ENCODE peak calls at places on chromosomes 3 and 15, in four cellular contexts. J is uterus, C is spleen, G is sigmoid colon. W is an unnamed sample.
A peak's percentile ranks its signal among the peaks of the same experiment; 100 is the strongest.

GRCh38 chr3:71541313-71541712 is 42.2 kb downstream of the FOXP1 start:
- DNase-seq in J (no peak), C (no peak), G (no peak), W (no peak)

GRCh38 chr3:171169443-171169842 is 142.9 kb upstream of the SLC2A2 start:
- DNase-seq in J (no peak), C (no peak), G (no peak), W (no peak)

GRCh38 chr15:36075333-36075732 is 504.1 kb upstream of the CDIN1 start:
- DNase-seq in J (no peak), C (no peak), G (no peak), W (no peak)

GRCh38 chr15:43541785-43542184 is 24.4 kb downstream of the MAP1A start:
- DNase-seq in J (no peak), C (no peak), G (no peak), W (no peak)

GRCh38 chr3:46845397-46845859 is 17.8 kb downstream of the MYL3 start:
- DNase-seq in J (peak; percentile 84), C (no peak), G (peak; percentile 92), W (no peak)

GRCh38 chr3:149610351-149611105 is 47.3 kb downstream of the WWTR1 start:
- DNase-seq in J (no peak), C (no peak), G (peak; percentile 72), W (no peak)

GRCh38 chr3:156577731-156578130 is 22.8 kb upstream of the SSR3 start:
- DNase-seq in J (no peak), C (no peak), G (no peak), W (no peak)

GRCh38 chr3:17398959-17399551 is 343.4 kb downstream of the TBC1D5 start:
- DNase-seq in J (no peak), C (no peak), G (no peak), W (no peak)

GRCh38 chr3:151210676-151211381 is 7.8 kb upstream of the GPR171 start:
- DNase-seq in J (no peak), C (no peak), G (no peak), W (no peak)

GRCh38 chr3:3196148-3196861 is 16.8 kb upstream of the CRBN start:
- DNase-seq in J (no peak), C (no peak), G (no peak), W (no peak)

GRCh38 chr3:19907523-19907922 is 26.5 kb downstream of the EFHB start:
- DNase-seq in J (no peak), C (no peak), G (no peak), W (no peak)

DNA sequence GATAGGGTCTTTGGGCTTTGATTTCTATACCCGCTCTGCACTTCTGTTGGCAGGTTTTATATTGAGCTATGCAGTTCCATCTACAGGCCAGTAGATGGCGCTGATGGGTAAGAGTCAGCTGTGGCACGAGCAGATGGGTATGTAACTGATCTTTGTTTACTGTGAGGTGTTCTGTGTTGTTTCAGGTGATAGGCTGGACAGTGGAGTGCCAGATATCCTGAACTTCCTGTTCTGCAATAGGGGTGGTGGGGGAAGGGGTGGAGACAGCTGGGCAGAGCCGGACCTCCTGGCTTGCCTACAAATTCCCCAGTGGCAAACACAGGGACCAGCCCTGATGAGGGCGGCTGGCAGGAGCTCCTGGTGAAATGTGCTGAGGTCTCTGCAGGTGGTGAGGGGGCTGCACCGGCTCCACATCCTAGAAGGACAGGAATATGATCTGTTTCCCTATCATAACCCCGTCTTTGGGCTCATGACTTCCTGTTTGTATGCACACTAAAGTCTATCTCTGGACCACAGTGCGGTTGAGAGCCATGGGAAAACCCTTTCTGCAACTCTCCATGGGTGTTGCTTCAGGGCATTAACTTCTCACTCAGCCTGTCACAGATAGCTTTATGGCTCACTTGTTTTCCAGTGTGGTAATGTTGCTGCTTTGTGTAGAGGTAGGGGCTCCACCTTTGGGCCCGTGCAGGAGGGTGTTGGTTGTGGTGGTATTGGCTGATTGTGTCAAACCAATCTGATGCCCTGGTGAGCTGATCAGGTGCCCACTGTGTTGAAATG is 13.4 kb upstream of the FAM98B start:
- DNase-seq in J (no peak), C (peak; percentile 72), G (no peak), W (no peak)
- TF ChIP-seq POLR2A in J (no peak), C (no peak), G (no peak), W (no peak)

GRCh38 chr3:4313606-4314308 is 10.6 kb downstream of the SETMAR start:
- DNase-seq in J (no peak), C (no peak), G (no peak), W (no peak)
- TF ChIP-seq POLR2A in J (no peak), C (no peak), G (no peak), W (no peak)

GRCh38 chr15:50353999-50354837 is 780 bp downstream of the GABPB1 start:
- DNase-seq in J (peak; percentile 27), C (peak; percentile 93), G (peak; percentile 73), W (peak; percentile 23)
- TF ChIP-seq POLR2A in J (peak; percentile 48), C (peak; percentile 87), G (peak; percentile 43), W (peak; percentile 88)

DNA sequence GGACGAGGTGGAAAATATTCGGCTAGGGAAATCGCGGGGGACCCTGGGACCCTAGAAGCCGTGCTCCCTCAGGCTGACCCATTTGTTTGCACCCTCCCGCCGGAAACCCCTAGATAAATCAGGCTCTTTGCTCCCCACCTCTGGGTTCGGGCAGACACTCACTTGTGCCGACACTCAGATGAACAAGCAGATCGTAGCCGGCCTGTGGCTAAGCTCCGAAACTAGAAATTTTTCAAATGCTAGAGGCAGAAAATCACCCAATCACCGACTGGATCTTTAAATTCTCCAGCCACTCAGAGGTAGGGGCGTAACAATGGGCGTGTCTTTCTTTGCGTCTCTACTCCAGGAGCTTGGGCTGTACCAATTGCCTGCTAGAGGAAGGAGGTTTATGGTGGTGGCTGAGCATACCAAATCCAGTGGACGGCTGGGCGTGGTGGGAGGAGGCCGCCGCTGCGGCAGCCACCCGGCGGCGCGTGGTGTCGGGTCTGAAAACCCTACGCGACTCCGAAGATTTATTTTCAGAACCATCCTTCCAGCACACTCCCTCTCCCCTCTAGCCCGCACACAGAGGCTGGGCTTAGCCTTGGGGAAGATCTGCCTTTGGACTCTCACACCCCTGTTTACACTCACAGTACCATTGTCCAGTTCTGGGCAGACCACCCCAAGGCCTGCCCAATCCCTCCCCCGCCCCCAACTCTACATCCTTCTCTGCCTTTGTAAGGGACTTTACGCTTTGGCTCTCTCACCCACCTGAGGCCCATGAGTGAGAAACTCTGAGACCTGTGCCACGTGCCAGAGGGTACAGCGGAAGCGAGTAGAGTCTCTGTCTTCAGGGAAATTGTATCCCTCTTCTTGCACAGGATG is at the start of gene PIF1:
- DNase-seq in J (peak; percentile 87), C (peak; percentile 91), G (peak; percentile 96), W (peak; percentile 76)
- TF ChIP-seq POLR2A in J (peak; percentile 95), C (no peak), G (peak; percentile 50), W (peak; percentile 85)

W was measured in GM12892.